ENCODE peak calls at places on chromosomes 12 and 14, in four cellular contexts. I is IMR-90, B is PC-3, J is B cell. L is an unnamed sample.

GRCh38 chr12:131864469-131864868 is 30.0 kb upstream of the ULK1 start:
- DNase-seq in B (no peak), I (no peak), J (no peak), L (no peak)

GRCh38 chr14:104797112-104798044 is 1.8 kb upstream of the AKT1 start:
- DNase-seq in I (no peak), J (no peak), B (no peak), L (no peak)

GRCh38 chr12:7134371-7135166 is 4.4 kb downstream of the CLSTN3 start:
- DNase-seq in J (no peak), I (no peak), B (no peak), L (no peak)

GRCh38 chr14:29156096-29156495 is 389.5 kb downstream of the FOXG1 start:
- DNase-seq in I (no peak), B (no peak), J (no peak), L (no peak)

GRCh38 chr14:87492556-87492955 is 500.4 kb downstream of the GALC start:
- DNase-seq in I (no peak), B (no peak), J (no peak), L (no peak)

GRCh38 chr14:97283450-97284230 is 486.5 kb downstream of the VRK1 start:
- DNase-seq in I (no peak), J (no peak), B (no peak), L (no peak)

GRCh38 chr14:95301527-95302187 is 18.1 kb downstream of the CLMN start:
- DNase-seq in I (no peak), B (no peak), J (no peak), L (no peak)

GRCh38 chr12:123427036-123427769 is 9.3 kb downstream of the RILPL2 start:
- DNase-seq in B (no peak), J (peak), I (no peak), L (peak)

GRCh38 chr14:103028161-103028767 is 29.1 kb downstream of the CDC42BPB start:
- DNase-seq in I (no peak), B (no peak), J (no peak), L (no peak)

GRCh38 chr12:104303538-104304151 is at the start of gene EID3:
- DNase-seq in B (no peak), J (peak), I (peak), L (peak)

GRCh38 chr12:62078020-62078419 is 182.2 kb upstream of the USP15 start:
- DNase-seq in J (no peak), I (no peak), B (no peak), L (no peak)

GRCh38 chr12:128852026-128852725 is 1.1 kb upstream of the GLT1D1 start:
- DNase-seq in J (no peak), B (no peak), I (no peak), L (no peak)

GRCh38 chr12:71840226-71840847 is 778 bp downstream of the TBC1D15 start:
- DNase-seq in J (no peak), I (peak), B (peak), L (no peak)

GRCh38 chr12:94198872-94199271 is 50.5 kb downstream of the PLXNC1 start:
- DNase-seq in J (no peak), I (no peak), B (no peak), L (no peak)
- TF ChIP-seq CTCF in J (no peak), I (no peak), B (peak), L (no peak)

GRCh38 chr14:64715628-64716412 is 11.6 kb downstream of the PLEKHG3 start:
- DNase-seq in I (no peak), B (no peak), J (no peak), L (no peak)

GRCh38 chr14:64720190-64720589 is 16.0 kb downstream of the PLEKHG3 start:
- DNase-seq in I (peak), B (peak), J (no peak), L (no peak)

GRCh38 chr14:64719601-64720000 is 15.4 kb downstream of the PLEKHG3 start:
- DNase-seq in B (no peak), I (no peak), J (no peak), L (no peak)

GRCh38 chr14:64718762-64719161 is 14.5 kb downstream of the PLEKHG3 start:
- DNase-seq in I (no peak), B (no peak), J (no peak), L (no peak)

GRCh38 chr14:64717870-64718269 is 13.6 kb downstream of the PLEKHG3 start:
- DNase-seq in J (no peak), I (peak), B (peak), L (no peak)
- TF ChIP-seq CTCF in J (no peak), I (no peak), B (no peak), L (no peak)

GRCh38 chr14:101835566-101835965 is 74.1 kb downstream of the PPP2R5C start:
- DNase-seq in J (no peak), I (no peak), B (no peak), L (no peak)
- TF ChIP-seq CTCF in J (no peak), I (no peak), B (no peak), L (no peak)

GRCh38 chr12:99257672-99258071 is 389.9 kb upstream of the GARIN6 start:
- DNase-seq in J (no peak), I (no peak), B (no peak), L (no peak)

GRCh38 chr12:99250091-99250490 is 397.5 kb upstream of the GARIN6 start:
- DNase-seq in I (no peak), B (no peak), J (no peak), L (no peak)

GRCh38 chr12:99249543-99249942 is 398.0 kb upstream of the GARIN6 start:
- DNase-seq in B (no peak), I (no peak), J (no peak), L (no peak)

GRCh38 chr12:99253068-99253467 is 394.5 kb upstream of the GARIN6 start:
- DNase-seq in J (no peak), B (peak), I (no peak), L (no peak)
- TF ChIP-seq CTCF in J (no peak), B (peak), I (no peak), L (peak)

GRCh38 chr12:56334490-56334793 is 642 bp upstream of the PAN2 start:
- DNase-seq in J (no peak), I (no peak), B (no peak), L (no peak)

GRCh38 chr12:56333197-56333678 is 562 bp downstream of the PAN2 start:
- DNase-seq in B (no peak), I (no peak), J (peak), L (no peak)

GRCh38 chr12:56336361-56337167 is 2.1 kb upstream of the IL23A start:
- DNase-seq in B (no peak), J (no peak), I (no peak), L (peak)

GRCh38 chr12:56332512-56333196 is 1.1 kb downstream of the PAN2 start:
- DNase-seq in I (no peak), J (no peak), B (no peak), L (no peak)

DNA sequence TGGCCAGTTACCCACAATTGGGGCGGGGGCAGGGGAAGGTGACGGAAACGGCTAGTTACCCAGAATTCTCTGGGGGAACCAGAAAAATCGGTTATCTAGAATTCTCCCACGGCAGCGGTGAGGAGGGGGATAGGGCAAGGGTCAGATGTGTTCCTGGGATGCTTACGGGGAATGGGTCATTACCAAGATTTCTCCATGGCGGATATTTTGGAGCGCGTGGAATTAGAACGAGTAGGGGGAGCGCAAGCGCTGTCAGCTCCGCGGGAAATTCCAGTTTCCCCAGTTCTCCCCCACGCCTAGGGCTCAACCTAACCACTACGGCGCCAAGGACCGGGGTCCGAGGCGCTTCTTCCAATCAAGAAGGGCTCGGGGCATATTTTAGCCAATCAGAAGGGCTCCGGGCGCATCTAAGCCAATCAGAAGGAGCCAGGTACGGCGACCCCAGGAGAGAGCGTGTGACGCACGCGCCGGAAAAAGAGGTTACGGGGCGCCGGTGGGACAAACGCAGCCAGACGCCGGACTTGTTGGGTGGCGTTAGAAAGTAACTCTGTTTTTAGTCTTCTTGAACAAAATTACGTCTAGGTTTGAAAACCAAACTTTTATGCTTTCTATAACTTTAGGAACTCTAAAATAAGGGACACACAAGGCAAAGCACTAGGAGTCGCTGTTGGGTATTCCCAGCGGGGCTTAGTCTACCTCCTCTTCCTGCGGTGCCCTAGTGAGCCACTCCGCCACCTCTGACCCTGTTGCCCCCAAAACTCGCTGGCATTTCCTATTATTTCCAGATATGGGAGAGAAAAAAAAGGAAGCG is at the start of gene PAN2:
- DNase-seq in B (peak), I (peak), J (peak), L (peak)
- TF ChIP-seq CTCF in B (peak), I (peak), J (peak), L (no peak)

GRCh38 chr14:71322660-71323250 is 415.5 kb downstream of the PCNX1 start:
- DNase-seq in I (peak), B (peak), J (peak), L (peak)

GRCh38 chr14:71320107-71320733 is 413.0 kb downstream of the PCNX1 start:
- DNase-seq in I (peak), J (peak), B (peak), L (peak)

GRCh38 chr14:71319646-71320045 is 412.4 kb downstream of the PCNX1 start:
- DNase-seq in B (peak), J (no peak), I (peak), L (no peak)

GRCh38 chr14:71321556-71322315 is 414.5 kb downstream of the PCNX1 start:
- DNase-seq in B (peak), I (peak), J (no peak), L (no peak)

GRCh38 chr14:71320734-71321555 is 413.7 kb downstream of the PCNX1 start:
- DNase-seq in I (peak), B (peak), J (peak), L (peak)
- TF ChIP-seq CTCF in I (no peak), B (no peak), J (no peak), L (no peak)

DNA sequence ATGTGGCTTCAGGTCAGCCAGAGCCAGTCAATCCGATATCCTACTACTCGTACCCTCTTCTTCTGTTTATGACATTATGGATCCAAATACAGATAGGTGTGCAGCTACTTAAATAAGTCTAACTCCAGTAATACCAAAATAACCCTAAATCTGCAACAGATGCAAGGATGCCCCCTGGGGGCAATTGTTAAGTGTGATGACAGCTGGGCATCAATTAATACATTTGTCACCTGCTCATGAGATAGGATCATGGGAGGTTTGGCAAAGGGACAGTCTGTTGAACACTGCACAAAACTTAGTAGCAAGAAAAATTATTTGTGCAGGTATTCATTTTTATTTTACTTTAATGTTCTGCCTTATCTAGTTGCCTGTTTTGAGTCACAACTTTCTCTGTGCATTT is 83.2 kb downstream of the SLC38A6 start:
- DNase-seq in I (no peak), B (no peak), J (no peak), L (no peak)
- TF ChIP-seq CTCF in I (no peak), B (peak), J (no peak), L (no peak)

GRCh38 chr14:67733609-67734008 is 31.9 kb downstream of the RDH12 start:
- DNase-seq in I (no peak), J (no peak), B (no peak), L (no peak)
- TF ChIP-seq CTCF in I (no peak), J (no peak), B (no peak), L (no peak)

L was measured in GM20000.